ENCODE peak calls at places on chromosomes 13 and 19, in seven cellular contexts. One of them, this sample, is unnamed.

GRCh38 chr13:85197431-85197830 is 601.8 kb downstream of the SLITRK6 start:
- DNase-seq in DMS153: no peak
- DNase-seq in AG08396: no peak
- DNase-seq in colonic mucosa: no peak
- DNase-seq in stimulated activated CD4-positive, alpha-beta T cell treated with anti-CD3 and anti-CD28 coated beads, Interleukin-4, amount 100 ng/mL, for 24 hours: no peak
- DNase-seq in testis: no peak
- DNase-seq in SK-N-SH: no peak
- DNase-seq in this sample: no peak

GRCh38 chr13:34435338-34435737 is 506.7 kb upstream of the NBEA start:
- DNase-seq in DMS153: no peak
- DNase-seq in AG08396: peak
- DNase-seq in colonic mucosa: no peak
- DNase-seq in stimulated activated CD4-positive, alpha-beta T cell treated with anti-CD3 and anti-CD28 coated beads, Interleukin-4, amount 100 ng/mL, for 24 hours: no peak
- DNase-seq in testis: no peak
- DNase-seq in SK-N-SH: no peak
- DNase-seq in this sample: no peak

GRCh38 chr13:41107584-41108014 is 25.0 kb downstream of the KBTBD6 start:
- DNase-seq in DMS153: no peak
- DNase-seq in AG08396: no peak
- DNase-seq in colonic mucosa: no peak
- DNase-seq in stimulated activated CD4-positive, alpha-beta T cell treated with anti-CD3 and anti-CD28 coated beads, Interleukin-4, amount 100 ng/mL, for 24 hours: no peak
- DNase-seq in testis: peak
- DNase-seq in SK-N-SH: no peak
- DNase-seq in this sample: no peak

GRCh38 chr13:109941951-109942350 is 155.6 kb upstream of the IRS2 start:
- DNase-seq in DMS153: no peak
- DNase-seq in AG08396: no peak
- DNase-seq in colonic mucosa: no peak
- DNase-seq in stimulated activated CD4-positive, alpha-beta T cell treated with anti-CD3 and anti-CD28 coated beads, Interleukin-4, amount 100 ng/mL, for 24 hours: no peak
- DNase-seq in testis: no peak
- DNase-seq in SK-N-SH: no peak
- DNase-seq in this sample: no peak

GRCh38 chr13:26473571-26474230 is 83.8 kb upstream of the WASF3 start:
- DNase-seq in DMS153: no peak
- DNase-seq in AG08396: no peak
- DNase-seq in colonic mucosa: no peak
- DNase-seq in stimulated activated CD4-positive, alpha-beta T cell treated with anti-CD3 and anti-CD28 coated beads, Interleukin-4, amount 100 ng/mL, for 24 hours: no peak
- DNase-seq in testis: no peak
- DNase-seq in SK-N-SH: no peak
- DNase-seq in this sample: no peak

GRCh38 chr13:51995677-51996551 is 15.3 kb downstream of the ATP7B start:
- DNase-seq in DMS153: no peak
- DNase-seq in AG08396: no peak
- DNase-seq in colonic mucosa: peak
- DNase-seq in stimulated activated CD4-positive, alpha-beta T cell treated with anti-CD3 and anti-CD28 coated beads, Interleukin-4, amount 100 ng/mL, for 24 hours: no peak
- DNase-seq in testis: no peak
- DNase-seq in SK-N-SH: no peak
- DNase-seq in this sample: no peak

GRCh38 chr13:79519252-79519651 is 38.3 kb downstream of the NDFIP2 start:
- DNase-seq in DMS153: no peak
- DNase-seq in AG08396: no peak
- DNase-seq in colonic mucosa: no peak
- DNase-seq in stimulated activated CD4-positive, alpha-beta T cell treated with anti-CD3 and anti-CD28 coated beads, Interleukin-4, amount 100 ng/mL, for 24 hours: no peak
- DNase-seq in testis: no peak
- DNase-seq in SK-N-SH: no peak
- DNase-seq in this sample: no peak

GRCh38 chr13:72221276-72221962 is 354.4 kb upstream of the DACH1 start:
- DNase-seq in DMS153: no peak
- DNase-seq in AG08396: no peak
- DNase-seq in colonic mucosa: peak
- DNase-seq in stimulated activated CD4-positive, alpha-beta T cell treated with anti-CD3 and anti-CD28 coated beads, Interleukin-4, amount 100 ng/mL, for 24 hours: no peak
- DNase-seq in testis: peak
- DNase-seq in SK-N-SH: no peak
- DNase-seq in this sample: no peak

GRCh38 chr19:1421218-1421957 is 14.0 kb downstream of the DAZAP1 start:
- DNase-seq in DMS153: no peak
- DNase-seq in AG08396: no peak
- DNase-seq in colonic mucosa: no peak
- DNase-seq in stimulated activated CD4-positive, alpha-beta T cell treated with anti-CD3 and anti-CD28 coated beads, Interleukin-4, amount 100 ng/mL, for 24 hours: no peak
- DNase-seq in testis: no peak
- DNase-seq in SK-N-SH: no peak
- DNase-seq in this sample: no peak

GRCh38 chr13:95128045-95128643 is 173.1 kb downstream of the ABCC4 start:
- DNase-seq in DMS153: peak
- DNase-seq in AG08396: no peak
- DNase-seq in colonic mucosa: no peak
- DNase-seq in stimulated activated CD4-positive, alpha-beta T cell treated with anti-CD3 and anti-CD28 coated beads, Interleukin-4, amount 100 ng/mL, for 24 hours: no peak
- DNase-seq in testis: no peak
- DNase-seq in SK-N-SH: no peak
- DNase-seq in this sample: no peak

GRCh38 chr19:28234637-28235036 is 978.3 kb downstream of the UQCRFS1 start:
- DNase-seq in DMS153: no peak
- DNase-seq in AG08396: no peak
- DNase-seq in colonic mucosa: no peak
- DNase-seq in stimulated activated CD4-positive, alpha-beta T cell treated with anti-CD3 and anti-CD28 coated beads, Interleukin-4, amount 100 ng/mL, for 24 hours: no peak
- DNase-seq in testis: no peak
- DNase-seq in SK-N-SH: no peak
- DNase-seq in this sample: no peak

GRCh38 chr19:17931532-17932191 is 1.2 kb upstream of the CCDC124 start:
- DNase-seq in DMS153: no peak
- DNase-seq in AG08396: no peak
- DNase-seq in colonic mucosa: no peak
- DNase-seq in stimulated activated CD4-positive, alpha-beta T cell treated with anti-CD3 and anti-CD28 coated beads, Interleukin-4, amount 100 ng/mL, for 24 hours: no peak
- DNase-seq in testis: no peak
- DNase-seq in SK-N-SH: no peak
- DNase-seq in this sample: no peak

GRCh38 chr19:35142531-35143230 is 374 bp upstream of the FXYD7 start:
- DNase-seq in DMS153: no peak
- DNase-seq in AG08396: peak
- DNase-seq in colonic mucosa: peak
- DNase-seq in stimulated activated CD4-positive, alpha-beta T cell treated with anti-CD3 and anti-CD28 coated beads, Interleukin-4, amount 100 ng/mL, for 24 hours: peak
- DNase-seq in testis: peak
- DNase-seq in SK-N-SH: peak
- DNase-seq in this sample: no peak

GRCh38 chr19:30029721-30030510 is 87.9 kb downstream of the URI1 start:
- DNase-seq in DMS153: no peak
- DNase-seq in AG08396: no peak
- DNase-seq in colonic mucosa: no peak
- DNase-seq in stimulated activated CD4-positive, alpha-beta T cell treated with anti-CD3 and anti-CD28 coated beads, Interleukin-4, amount 100 ng/mL, for 24 hours: no peak
- DNase-seq in testis: no peak
- DNase-seq in SK-N-SH: no peak
- DNase-seq in this sample: no peak

GRCh38 chr13:98478134-98479129 is 98.5 kb downstream of the STK24 start:
- DNase-seq in DMS153: no peak
- DNase-seq in AG08396: no peak
- DNase-seq in colonic mucosa: no peak
- DNase-seq in stimulated activated CD4-positive, alpha-beta T cell treated with anti-CD3 and anti-CD28 coated beads, Interleukin-4, amount 100 ng/mL, for 24 hours: peak
- DNase-seq in testis: peak
- DNase-seq in SK-N-SH: peak
- DNase-seq in this sample: no peak

GRCh38 chr13:31409678-31410356 is 210.0 kb downstream of the B3GLCT start:
- DNase-seq in DMS153: no peak
- DNase-seq in AG08396: no peak
- DNase-seq in colonic mucosa: peak
- DNase-seq in stimulated activated CD4-positive, alpha-beta T cell treated with anti-CD3 and anti-CD28 coated beads, Interleukin-4, amount 100 ng/mL, for 24 hours: no peak
- DNase-seq in testis: no peak
- DNase-seq in SK-N-SH: no peak
- DNase-seq in this sample: no peak

GRCh38 chr13:62193919-62194318 is 778.3 kb upstream of the PCDH20 start:
- DNase-seq in DMS153: no peak
- DNase-seq in AG08396: no peak
- DNase-seq in colonic mucosa: no peak
- DNase-seq in stimulated activated CD4-positive, alpha-beta T cell treated with anti-CD3 and anti-CD28 coated beads, Interleukin-4, amount 100 ng/mL, for 24 hours: no peak
- DNase-seq in testis: no peak
- DNase-seq in SK-N-SH: no peak
- DNase-seq in this sample: no peak

GRCh38 chr19:41304706-41305483 is 5.1 kb upstream of the CCDC97 start:
- DNase-seq in DMS153: no peak
- DNase-seq in AG08396: no peak
- DNase-seq in colonic mucosa: no peak
- DNase-seq in stimulated activated CD4-positive, alpha-beta T cell treated with anti-CD3 and anti-CD28 coated beads, Interleukin-4, amount 100 ng/mL, for 24 hours: no peak
- DNase-seq in testis: no peak
- DNase-seq in SK-N-SH: no peak
- DNase-seq in this sample: no peak

GRCh38 chr13:80149757-80150156 is 191.2 kb downstream of the SPRY2 start:
- DNase-seq in DMS153: no peak
- DNase-seq in AG08396: no peak
- DNase-seq in colonic mucosa: no peak
- DNase-seq in stimulated activated CD4-positive, alpha-beta T cell treated with anti-CD3 and anti-CD28 coated beads, Interleukin-4, amount 100 ng/mL, for 24 hours: no peak
- DNase-seq in testis: no peak
- DNase-seq in SK-N-SH: no peak
- DNase-seq in this sample: no peak

GRCh38 chr13:39616087-39616694 is 13.2 kb upstream of the LHFPL6 start:
- DNase-seq in DMS153: no peak
- DNase-seq in AG08396: peak
- DNase-seq in colonic mucosa: peak
- DNase-seq in stimulated activated CD4-positive, alpha-beta T cell treated with anti-CD3 and anti-CD28 coated beads, Interleukin-4, amount 100 ng/mL, for 24 hours: peak
- DNase-seq in testis: peak
- DNase-seq in SK-N-SH: peak
- DNase-seq in this sample: peak

GRCh38 chr19:4889034-4889825 is 13.5 kb downstream of the ARRDC5 start:
- DNase-seq in DMS153: no peak
- DNase-seq in AG08396: peak
- DNase-seq in colonic mucosa: no peak
- DNase-seq in stimulated activated CD4-positive, alpha-beta T cell treated with anti-CD3 and anti-CD28 coated beads, Interleukin-4, amount 100 ng/mL, for 24 hours: no peak
- DNase-seq in testis: no peak
- DNase-seq in SK-N-SH: no peak
- DNase-seq in this sample: no peak

GRCh38 chr19:30883071-30883470 is 466.2 kb downstream of the TSHZ3 start:
- DNase-seq in DMS153: no peak
- DNase-seq in AG08396: no peak
- DNase-seq in colonic mucosa: no peak
- DNase-seq in stimulated activated CD4-positive, alpha-beta T cell treated with anti-CD3 and anti-CD28 coated beads, Interleukin-4, amount 100 ng/mL, for 24 hours: no peak
- DNase-seq in testis: no peak
- DNase-seq in SK-N-SH: no peak
- DNase-seq in this sample: no peak

GRCh38 chr13:92769064-92769463 is 457.5 kb upstream of the GPC6 start:
- DNase-seq in DMS153: no peak
- DNase-seq in AG08396: no peak
- DNase-seq in colonic mucosa: no peak
- DNase-seq in stimulated activated CD4-positive, alpha-beta T cell treated with anti-CD3 and anti-CD28 coated beads, Interleukin-4, amount 100 ng/mL, for 24 hours: no peak
- DNase-seq in testis: no peak
- DNase-seq in SK-N-SH: no peak
- DNase-seq in this sample: peak

GRCh38 chr13:93687261-93687660 is 460.7 kb downstream of the GPC6 start:
- DNase-seq in DMS153: no peak
- DNase-seq in AG08396: peak
- DNase-seq in colonic mucosa: no peak
- DNase-seq in stimulated activated CD4-positive, alpha-beta T cell treated with anti-CD3 and anti-CD28 coated beads, Interleukin-4, amount 100 ng/mL, for 24 hours: no peak
- DNase-seq in testis: no peak
- DNase-seq in SK-N-SH: no peak
- DNase-seq in this sample: no peak